ENCODE peak calls at places on chromosome 17, in ten cellular contexts. One of them, this sample, is unnamed.

GRCh38 chr17:50922107-50922506 is 56.0 kb upstream of the TOB1 start:
- DNase-seq in stomach: no peak
- DNase-seq in tibial artery: no peak
- DNase-seq in CD8-positive, alpha-beta T cell: no peak
- DNase-seq in HFF-Myc: no peak
- DNase-seq in fibroblast of lung: no peak
- DNase-seq in endodermal cell: no peak
- DNase-seq in IMR-90: peak; percentile 14
- DNase-seq in dorsolateral prefrontal cortex: no peak
- DNase-seq in tibial nerve: no peak
- DNase-seq in this sample: no peak

GRCh38 chr17:35716897-35717839 is 14.3 kb upstream of the RASL10B start:
- DNase-seq in fibroblast of lung: peak; percentile 59
- DNase-seq in tibial artery: peak; percentile 38
- DNase-seq in CD8-positive, alpha-beta T cell: no peak
- DNase-seq in dorsolateral prefrontal cortex: no peak
- DNase-seq in endodermal cell: no peak
- DNase-seq in HFF-Myc: no peak
- DNase-seq in IMR-90: peak; percentile 9
- DNase-seq in stomach: no peak
- DNase-seq in tibial nerve: peak; percentile 46
- DNase-seq in this sample: no peak

GRCh38 chr17:21171309-21171922 is 42.5 kb downstream of the TMEM11 start:
- DNase-seq in HFF-Myc: no peak
- DNase-seq in tibial artery: no peak
- DNase-seq in tibial nerve: no peak
- DNase-seq in CD8-positive, alpha-beta T cell: no peak
- DNase-seq in endodermal cell: peak; percentile 38
- DNase-seq in stomach: no peak
- DNase-seq in fibroblast of lung: no peak
- DNase-seq in IMR-90: no peak
- DNase-seq in dorsolateral prefrontal cortex: no peak
- DNase-seq in this sample: no peak

GRCh38 chr17:6669479-6670212 is 18.1 kb downstream of the C17orf100 start:
- DNase-seq in tibial nerve: no peak
- DNase-seq in fibroblast of lung: no peak
- DNase-seq in tibial artery: no peak
- DNase-seq in HFF-Myc: no peak
- DNase-seq in endodermal cell: peak; percentile 61
- DNase-seq in dorsolateral prefrontal cortex: no peak
- DNase-seq in IMR-90: no peak
- DNase-seq in stomach: no peak
- DNase-seq in CD8-positive, alpha-beta T cell: no peak
- DNase-seq in this sample: no peak

GRCh38 chr17:12902046-12902445 is 112.7 kb downstream of the ARHGAP44 start:
- DNase-seq in fibroblast of lung: no peak
- DNase-seq in endodermal cell: no peak
- DNase-seq in tibial nerve: no peak
- DNase-seq in IMR-90: no peak
- DNase-seq in dorsolateral prefrontal cortex: no peak
- DNase-seq in stomach: no peak
- DNase-seq in CD8-positive, alpha-beta T cell: no peak
- DNase-seq in tibial artery: no peak
- DNase-seq in HFF-Myc: no peak
- DNase-seq in this sample: no peak

GRCh38 chr17:14672830-14673229 is 371.9 kb downstream of the HS3ST3B1 start:
- DNase-seq in tibial artery: no peak
- DNase-seq in stomach: no peak
- DNase-seq in CD8-positive, alpha-beta T cell: no peak
- DNase-seq in IMR-90: peak; percentile 47
- DNase-seq in endodermal cell: peak; percentile 77
- DNase-seq in HFF-Myc: peak; percentile 27
- DNase-seq in tibial nerve: no peak
- DNase-seq in dorsolateral prefrontal cortex: no peak
- DNase-seq in fibroblast of lung: no peak
- DNase-seq in this sample: peak; percentile 51

GRCh38 chr17:1852327-1852726 is 22.5 kb downstream of the RPA1 start:
- DNase-seq in tibial artery: no peak
- DNase-seq in dorsolateral prefrontal cortex: no peak
- DNase-seq in tibial nerve: no peak
- DNase-seq in stomach: no peak
- DNase-seq in HFF-Myc: no peak
- DNase-seq in CD8-positive, alpha-beta T cell: no peak
- DNase-seq in endodermal cell: no peak
- DNase-seq in IMR-90: no peak
- DNase-seq in fibroblast of lung: no peak
- DNase-seq in this sample: no peak

GRCh38 chr17:37737971-37738370 is 6.9 kb downstream of the HNF1B start:
- DNase-seq in endodermal cell: no peak
- DNase-seq in CD8-positive, alpha-beta T cell: no peak
- DNase-seq in tibial artery: no peak
- DNase-seq in fibroblast of lung: peak; percentile 75
- DNase-seq in stomach: no peak
- DNase-seq in dorsolateral prefrontal cortex: no peak
- DNase-seq in tibial nerve: no peak
- DNase-seq in HFF-Myc: no peak
- DNase-seq in IMR-90: peak; percentile 61
- DNase-seq in this sample: peak; percentile 43

GRCh38 chr17:73549841-73550430 is 94.3 kb downstream of the SDK2 start:
- DNase-seq in tibial nerve: no peak
- DNase-seq in dorsolateral prefrontal cortex: no peak
- DNase-seq in stomach: no peak
- DNase-seq in IMR-90: no peak
- DNase-seq in CD8-positive, alpha-beta T cell: no peak
- DNase-seq in endodermal cell: no peak
- DNase-seq in fibroblast of lung: no peak
- DNase-seq in tibial artery: no peak
- DNase-seq in HFF-Myc: no peak
- DNase-seq in this sample: no peak

GRCh38 chr17:62950067-62950466 is 16.0 kb upstream of the TANC2 start:
- DNase-seq in CD8-positive, alpha-beta T cell: no peak
- DNase-seq in endodermal cell: no peak
- DNase-seq in tibial artery: no peak
- DNase-seq in dorsolateral prefrontal cortex: no peak
- DNase-seq in fibroblast of lung: peak; percentile 77
- DNase-seq in stomach: peak; percentile 87
- DNase-seq in IMR-90: peak; percentile 45
- DNase-seq in tibial nerve: no peak
- DNase-seq in HFF-Myc: no peak
- DNase-seq in this sample: peak; percentile 45

GRCh38 chr17:72287586-72287985 is 166.8 kb downstream of the SOX9 start:
- DNase-seq in HFF-Myc: no peak
- DNase-seq in IMR-90: no peak
- DNase-seq in stomach: peak; percentile 77
- DNase-seq in tibial artery: no peak
- DNase-seq in CD8-positive, alpha-beta T cell: no peak
- DNase-seq in fibroblast of lung: no peak
- DNase-seq in tibial nerve: no peak
- DNase-seq in dorsolateral prefrontal cortex: peak; percentile 67
- DNase-seq in endodermal cell: no peak
- DNase-seq in this sample: no peak

GRCh38 chr17:81158688-81159590 is 6.4 kb upstream of the PVALEF start:
- DNase-seq in dorsolateral prefrontal cortex: no peak
- DNase-seq in fibroblast of lung: no peak
- DNase-seq in stomach: no peak
- DNase-seq in endodermal cell: no peak
- DNase-seq in CD8-positive, alpha-beta T cell: no peak
- DNase-seq in tibial nerve: no peak
- DNase-seq in HFF-Myc: no peak
- DNase-seq in tibial artery: no peak
- DNase-seq in IMR-90: no peak
- DNase-seq in this sample: no peak

GRCh38 chr17:81156866-81157805 is 8.2 kb upstream of the PVALEF start:
- DNase-seq in stomach: no peak
- DNase-seq in dorsolateral prefrontal cortex: no peak
- DNase-seq in endodermal cell: no peak
- DNase-seq in CD8-positive, alpha-beta T cell: no peak
- DNase-seq in fibroblast of lung: no peak
- DNase-seq in IMR-90: no peak
- DNase-seq in tibial artery: no peak
- DNase-seq in tibial nerve: no peak
- DNase-seq in HFF-Myc: no peak
- DNase-seq in this sample: no peak

GRCh38 chr17:81160306-81160705 is 5.0 kb upstream of the PVALEF start:
- DNase-seq in tibial artery: peak; percentile 40
- DNase-seq in tibial nerve: no peak
- DNase-seq in dorsolateral prefrontal cortex: peak; percentile 68
- DNase-seq in IMR-90: no peak
- DNase-seq in stomach: no peak
- DNase-seq in CD8-positive, alpha-beta T cell: no peak
- DNase-seq in endodermal cell: no peak
- DNase-seq in fibroblast of lung: no peak
- DNase-seq in HFF-Myc: no peak
- DNase-seq in this sample: no peak

GRCh38 chr17:81159611-81160265 is 5.6 kb upstream of the PVALEF start:
- DNase-seq in HFF-Myc: no peak
- DNase-seq in stomach: no peak
- DNase-seq in dorsolateral prefrontal cortex: no peak
- DNase-seq in IMR-90: no peak
- DNase-seq in CD8-positive, alpha-beta T cell: no peak
- DNase-seq in endodermal cell: no peak
- DNase-seq in fibroblast of lung: no peak
- DNase-seq in tibial nerve: no peak
- DNase-seq in tibial artery: no peak
- DNase-seq in this sample: no peak

DNA sequence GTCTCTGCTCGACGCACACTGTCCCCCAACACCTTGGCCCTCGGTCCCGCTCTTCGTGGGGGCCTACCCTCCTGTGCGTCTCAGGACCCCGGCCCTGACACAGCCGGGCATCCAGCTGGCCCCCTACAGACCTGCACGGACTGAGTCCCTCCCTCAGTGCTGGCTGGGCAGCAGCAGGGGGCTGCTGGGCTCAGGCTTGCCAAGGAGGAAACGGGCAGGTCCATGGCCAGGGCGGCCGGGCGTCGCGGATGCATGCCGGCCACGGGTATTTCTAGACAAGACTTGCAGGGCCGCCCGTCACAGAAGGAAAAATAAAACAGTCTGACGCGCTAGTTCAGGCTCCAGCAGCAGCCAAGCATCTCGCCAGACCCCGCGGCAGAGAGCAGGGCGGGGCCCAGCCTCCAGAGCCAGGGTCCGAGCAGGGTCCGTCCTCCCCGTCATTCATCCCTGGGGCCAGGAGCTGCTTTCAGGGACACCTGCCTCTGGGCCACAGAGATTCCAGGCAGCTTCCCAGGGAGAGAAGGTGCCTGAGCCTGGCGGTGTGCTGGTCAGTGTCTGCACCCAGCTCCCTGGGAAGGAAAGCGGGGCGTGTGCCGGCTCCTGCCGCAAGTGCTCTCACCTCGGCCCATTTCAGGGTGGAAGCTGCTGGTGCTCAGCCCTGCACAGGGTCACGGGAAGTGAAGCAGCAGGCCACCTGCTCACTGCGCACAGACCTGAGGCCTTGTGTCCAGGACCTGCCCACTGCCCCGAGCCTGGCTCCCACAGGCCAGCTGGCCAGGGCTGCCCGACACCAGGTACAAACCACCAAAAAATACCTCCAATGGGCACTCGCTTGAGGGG is 7.2 kb upstream of the PVALEF start:
- DNase-seq in fibroblast of lung: no peak
- DNase-seq in tibial nerve: no peak
- DNase-seq in endodermal cell: no peak
- DNase-seq in tibial artery: no peak
- DNase-seq in CD8-positive, alpha-beta T cell: no peak
- DNase-seq in stomach: no peak
- DNase-seq in HFF-Myc: no peak
- DNase-seq in IMR-90: no peak
- DNase-seq in dorsolateral prefrontal cortex: no peak
- DNase-seq in this sample: no peak
- H3K4me3 ChIP-seq in fibroblast of lung: no peak overlapping the region
- H3K4me3 ChIP-seq in tibial nerve: no peak overlapping the region
- H3K4me3 ChIP-seq in endodermal cell: no peak overlapping the region
- H3K4me3 ChIP-seq in tibial artery: no peak overlapping the region
- H3K4me3 ChIP-seq in CD8-positive, alpha-beta T cell: no peak overlapping the region
- H3K4me3 ChIP-seq in stomach: no peak overlapping the region
- H3K4me3 ChIP-seq in HFF-Myc: no peak overlapping the region
- H3K4me3 ChIP-seq in IMR-90: no peak overlapping the region
- H3K4me3 ChIP-seq in dorsolateral prefrontal cortex: no peak overlapping the region
- H3K4me3 ChIP-seq in this sample: no peak overlapping the region

GRCh38 chr17:52470553-52470952 is 312.0 kb upstream of the CA10 start:
- DNase-seq in fibroblast of lung: no peak
- DNase-seq in IMR-90: no peak
- DNase-seq in tibial nerve: no peak
- DNase-seq in HFF-Myc: no peak
- DNase-seq in dorsolateral prefrontal cortex: no peak
- DNase-seq in tibial artery: no peak
- DNase-seq in CD8-positive, alpha-beta T cell: no peak
- DNase-seq in endodermal cell: no peak
- DNase-seq in stomach: no peak
- DNase-seq in this sample: no peak
- TF ChIP-seq CTCF in fibroblast of lung: no peak
- TF ChIP-seq CTCF in IMR-90: no peak
- TF ChIP-seq CTCF in tibial nerve: no peak
- TF ChIP-seq CTCF in HFF-Myc: no peak
- TF ChIP-seq CTCF in dorsolateral prefrontal cortex: no peak
- TF ChIP-seq CTCF in tibial artery: no peak
- TF ChIP-seq CTCF in CD8-positive, alpha-beta T cell: no peak
- TF ChIP-seq CTCF in endodermal cell: peak; percentile 53
- TF ChIP-seq CTCF in stomach: no peak
- TF ChIP-seq CTCF in this sample: no peak

DNA sequence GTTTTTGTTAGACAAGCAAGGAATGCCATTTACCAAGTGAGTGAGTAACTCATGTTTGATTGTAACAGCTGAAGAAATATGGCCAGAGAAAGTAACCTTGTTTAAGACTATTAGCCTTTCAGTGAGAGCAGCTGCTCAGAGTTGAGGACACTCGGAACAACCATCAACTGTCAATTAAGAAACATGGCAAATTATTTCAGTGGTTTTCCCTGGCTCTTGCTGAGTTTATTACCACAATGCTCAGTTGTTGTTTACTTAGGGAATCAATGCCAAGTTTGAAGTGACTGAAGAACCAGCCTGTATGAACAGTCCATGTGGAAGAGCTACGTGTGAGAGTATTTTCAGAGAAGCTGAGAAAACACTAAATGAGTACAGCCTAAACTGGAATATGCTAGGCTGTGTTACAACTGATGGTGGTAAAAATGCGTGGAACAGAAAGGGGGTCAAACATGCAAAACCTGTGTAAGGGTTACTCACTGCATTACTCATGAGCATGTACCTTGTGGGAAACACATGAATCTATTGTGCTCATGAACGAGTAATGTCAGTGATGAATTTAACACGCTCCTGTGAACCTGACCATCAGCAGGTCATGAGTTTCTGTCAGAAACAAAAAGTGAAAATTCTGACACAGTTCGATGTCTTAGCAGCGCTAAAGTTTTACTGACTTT is 33.7 kb downstream of the GNA13 start:
- DNase-seq in IMR-90: peak; percentile 70
- DNase-seq in fibroblast of lung: peak; percentile 87
- DNase-seq in stomach: no peak
- DNase-seq in endodermal cell: no peak
- DNase-seq in HFF-Myc: peak; percentile 5
- DNase-seq in dorsolateral prefrontal cortex: no peak
- DNase-seq in CD8-positive, alpha-beta T cell: no peak
- DNase-seq in tibial artery: no peak
- DNase-seq in tibial nerve: no peak
- DNase-seq in this sample: peak; percentile 36
- H3K4me3 ChIP-seq in IMR-90: no peak overlapping the region
- H3K4me3 ChIP-seq in fibroblast of lung: no peak overlapping the region
- H3K4me3 ChIP-seq in stomach: no peak overlapping the region
- H3K4me3 ChIP-seq in endodermal cell: no peak overlapping the region
- H3K4me3 ChIP-seq in HFF-Myc: no peak overlapping the region
- H3K4me3 ChIP-seq in dorsolateral prefrontal cortex: no peak overlapping the region
- H3K4me3 ChIP-seq in CD8-positive, alpha-beta T cell: no peak overlapping the region
- H3K4me3 ChIP-seq in tibial artery: no peak overlapping the region
- H3K4me3 ChIP-seq in tibial nerve: no peak overlapping the region
- H3K4me3 ChIP-seq in this sample: no peak overlapping the region

GRCh38 chr17:61205406-61205805 is 194.2 kb upstream of the TBX2 start:
- DNase-seq in HFF-Myc: no peak
- DNase-seq in fibroblast of lung: no peak
- DNase-seq in endodermal cell: no peak
- DNase-seq in CD8-positive, alpha-beta T cell: no peak
- DNase-seq in dorsolateral prefrontal cortex: no peak
- DNase-seq in IMR-90: no peak
- DNase-seq in tibial nerve: no peak
- DNase-seq in tibial artery: no peak
- DNase-seq in stomach: no peak
- DNase-seq in this sample: no peak
- TF ChIP-seq CTCF in HFF-Myc: no peak
- TF ChIP-seq CTCF in fibroblast of lung: no peak
- TF ChIP-seq CTCF in endodermal cell: no peak
- TF ChIP-seq CTCF in CD8-positive, alpha-beta T cell: no peak
- TF ChIP-seq CTCF in dorsolateral prefrontal cortex: no peak
- TF ChIP-seq CTCF in IMR-90: no peak
- TF ChIP-seq CTCF in tibial nerve: no peak
- TF ChIP-seq CTCF in tibial artery: no peak
- TF ChIP-seq CTCF in stomach: no peak
- TF ChIP-seq CTCF in this sample: no peak

This sample was measured in brain microvascular endothelial cell.